ENCODE peak calls at places on chromosomes 2 and 18, in four cellular contexts. One of them, this sample, is unnamed.

GRCh38 chr2:158889135-158889853 is 79.1 kb upstream of the TANC1 start:
- DNase-seq in HCT116: no peak
- DNase-seq in WTC11: no peak
- DNase-seq in NB4: no peak
- DNase-seq in this sample: no peak

GRCh38 chr18:63000839-63001238 is 285.5 kb downstream of the PHLPP1 start:
- DNase-seq in HCT116: no peak
- DNase-seq in WTC11: no peak
- DNase-seq in NB4: no peak
- DNase-seq in this sample: no peak

GRCh38 chr2:45256867-45257641 is 247.8 kb upstream of the SIX2 start:
- DNase-seq in HCT116: no peak
- DNase-seq in WTC11: peak
- DNase-seq in NB4: no peak
- DNase-seq in this sample: no peak

GRCh38 chr2:62956646-62957045 is 94.0 kb upstream of the OTX1 start:
- DNase-seq in HCT116: no peak
- DNase-seq in WTC11: no peak
- DNase-seq in NB4: no peak
- DNase-seq in this sample: no peak

GRCh38 chr2:64052468-64053241 is 33.4 kb upstream of the VPS54 start:
- DNase-seq in HCT116: no peak
- DNase-seq in WTC11: no peak
- DNase-seq in NB4: no peak
- DNase-seq in this sample: peak

GRCh38 chr2:235220331-235220730 is 268.5 kb downstream of the SH3BP4 start:
- DNase-seq in HCT116: no peak
- DNase-seq in WTC11: no peak
- DNase-seq in NB4: no peak
- DNase-seq in this sample: no peak

GRCh38 chr2:132747046-132747445 is 77.0 kb upstream of the LYPD1 start:
- DNase-seq in HCT116: no peak
- DNase-seq in WTC11: no peak
- DNase-seq in NB4: no peak
- DNase-seq in this sample: no peak

GRCh38 chr2:55771612-55772011 is 78.0 kb upstream of the PNPT1 start:
- DNase-seq in HCT116: peak
- DNase-seq in WTC11: no peak
- DNase-seq in NB4: peak
- DNase-seq in this sample: peak

GRCh38 chr2:174632847-174633620 is 35.4 kb upstream of the WIPF1 start:
- DNase-seq in HCT116: no peak
- DNase-seq in WTC11: no peak
- DNase-seq in NB4: peak
- DNase-seq in this sample: no peak

GRCh38 chr2:18243831-18244230 is 316.6 kb downstream of the RDH14 start:
- DNase-seq in HCT116: no peak
- DNase-seq in WTC11: no peak
- DNase-seq in NB4: no peak
- DNase-seq in this sample: no peak

GRCh38 chr2:241014764-241015163 is 16.3 kb downstream of the SNED1 start:
- DNase-seq in HCT116: no peak
- DNase-seq in WTC11: no peak
- DNase-seq in NB4: no peak
- DNase-seq in this sample: no peak

GRCh38 chr18:13811993-13812392 is 12.0 kb upstream of the MC5R start:
- DNase-seq in HCT116: no peak
- DNase-seq in WTC11: no peak
- DNase-seq in NB4: peak
- DNase-seq in this sample: no peak

GRCh38 chr2:47534179-47534919 is 131.4 kb downstream of the MSH2 start:
- DNase-seq in HCT116: no peak
- DNase-seq in WTC11: no peak
- DNase-seq in NB4: peak
- DNase-seq in this sample: peak

GRCh38 chr2:2663401-2664036 is 332.4 kb upstream of the MYT1L start:
- DNase-seq in HCT116: no peak
- DNase-seq in WTC11: no peak
- DNase-seq in NB4: no peak
- DNase-seq in this sample: no peak

GRCh38 chr2:24731040-24731439 is 62.2 kb downstream of the PTRHD1 start:
- DNase-seq in HCT116: no peak
- DNase-seq in WTC11: no peak
- DNase-seq in NB4: no peak
- DNase-seq in this sample: peak

GRCh38 chr2:71923887-71924533 is 223.7 kb downstream of the CYP26B1 start:
- DNase-seq in HCT116: peak
- DNase-seq in WTC11: peak
- DNase-seq in NB4: peak
- DNase-seq in this sample: peak

GRCh38 chr2:101038455-101039255 is 36.6 kb downstream of the RPL31 start:
- DNase-seq in HCT116: peak
- DNase-seq in WTC11: peak
- DNase-seq in NB4: peak
- DNase-seq in this sample: peak
- TF ChIP-seq MAX in HCT116: no peak
- TF ChIP-seq MAX in WTC11: peak
- TF ChIP-seq MAX in NB4: no peak
- TF ChIP-seq MAX in this sample: no peak

GRCh38 chr2:177535968-177536514 is 143.5 kb downstream of the AGPS start:
- DNase-seq in HCT116: no peak
- DNase-seq in WTC11: no peak
- DNase-seq in NB4: no peak
- DNase-seq in this sample: no peak
- TF ChIP-seq MAX in HCT116: no peak
- TF ChIP-seq MAX in WTC11: no peak
- TF ChIP-seq MAX in NB4: no peak
- TF ChIP-seq MAX in this sample: no peak

GRCh38 chr2:20543579-20543887 is 96.7 kb downstream of the RHOB start:
- DNase-seq in HCT116: no peak
- DNase-seq in WTC11: no peak
- DNase-seq in NB4: no peak
- DNase-seq in this sample: no peak
- TF ChIP-seq MAX in HCT116: no peak
- TF ChIP-seq MAX in WTC11: no peak
- TF ChIP-seq MAX in NB4: no peak
- TF ChIP-seq MAX in this sample: no peak

GRCh38 chr2:129877795-129878775 is 101.4 kb upstream of the RAB6C start:
- DNase-seq in HCT116: no peak
- DNase-seq in WTC11: peak
- DNase-seq in NB4: peak
- DNase-seq in this sample: no peak
- TF ChIP-seq MAX in HCT116: no peak
- TF ChIP-seq MAX in WTC11: no peak
- TF ChIP-seq MAX in NB4: no peak
- TF ChIP-seq MAX in this sample: no peak

GRCh38 chr18:69031571-69032451 is 233.9 kb downstream of the CCDC102B start:
- DNase-seq in HCT116: no peak
- DNase-seq in WTC11: no peak
- DNase-seq in NB4: no peak
- DNase-seq in this sample: no peak
- TF ChIP-seq MAX in HCT116: no peak
- TF ChIP-seq MAX in WTC11: no peak
- TF ChIP-seq MAX in NB4: no peak
- TF ChIP-seq MAX in this sample: no peak